ENCODE peak calls at places on chromosomes 3 and 15, in ten cellular contexts. One of them, this sample, is unnamed.
A peak's percentile ranks its signal among the peaks of the same experiment; 100 is the strongest.

GRCh38 chr3:65334045-65334665 is 646.4 kb upstream of the ADAMTS9 start:
- DNase-seq in fibroblast of lung: no peak
- DNase-seq in lung: no peak
- DNase-seq in cardiac fibroblast: peak; percentile 61
- DNase-seq in cardiac muscle cell: peak; percentile 51
- DNase-seq in K562: peak; percentile 1
- DNase-seq in HL-60: no peak
- DNase-seq in adrenal gland: peak; percentile 39
- DNase-seq in uterus: no peak
- DNase-seq in CD8-positive, alpha-beta T cell: no peak
- DNase-seq in this sample: no peak

GRCh38 chr15:70518201-70519003 is 245.0 kb downstream of the UACA start:
- DNase-seq in fibroblast of lung: no peak
- DNase-seq in lung: no peak
- DNase-seq in cardiac fibroblast: no peak
- DNase-seq in cardiac muscle cell: no peak
- DNase-seq in K562: no peak
- DNase-seq in HL-60: no peak
- DNase-seq in adrenal gland: no peak
- DNase-seq in uterus: no peak
- DNase-seq in CD8-positive, alpha-beta T cell: no peak
- DNase-seq in this sample: no peak

GRCh38 chr15:80061581-80061980 is 2.1 kb downstream of the ZFAND6 start:
- DNase-seq in fibroblast of lung: no peak
- DNase-seq in lung: no peak
- DNase-seq in cardiac fibroblast: peak; percentile 18
- DNase-seq in cardiac muscle cell: peak; percentile 21
- DNase-seq in K562: no peak
- DNase-seq in HL-60: no peak
- DNase-seq in adrenal gland: no peak
- DNase-seq in uterus: no peak
- DNase-seq in CD8-positive, alpha-beta T cell: no peak
- DNase-seq in this sample: no peak

GRCh38 chr15:40990789-40991188 is 37.5 kb downstream of the CHAC1 start:
- DNase-seq in fibroblast of lung: no peak
- DNase-seq in lung: no peak
- DNase-seq in cardiac fibroblast: no peak
- DNase-seq in cardiac muscle cell: no peak
- DNase-seq in K562: no peak
- DNase-seq in HL-60: no peak
- DNase-seq in adrenal gland: no peak
- DNase-seq in uterus: no peak
- DNase-seq in CD8-positive, alpha-beta T cell: no peak
- DNase-seq in this sample: no peak

GRCh38 chr15:95994418-95994817 is 336.1 kb upstream of the NR2F2 start:
- DNase-seq in fibroblast of lung: peak; percentile 69
- DNase-seq in lung: no peak
- DNase-seq in cardiac fibroblast: peak; percentile 8
- DNase-seq in cardiac muscle cell: peak; percentile 5
- DNase-seq in K562: no peak
- DNase-seq in HL-60: no peak
- DNase-seq in adrenal gland: no peak
- DNase-seq in uterus: no peak
- DNase-seq in CD8-positive, alpha-beta T cell: no peak
- DNase-seq in this sample: no peak

GRCh38 chr15:45253330-45253729 is 1.3 kb downstream of the SLC28A2 start:
- DNase-seq in fibroblast of lung: no peak
- DNase-seq in lung: no peak
- DNase-seq in cardiac fibroblast: no peak
- DNase-seq in cardiac muscle cell: no peak
- DNase-seq in K562: no peak
- DNase-seq in HL-60: no peak
- DNase-seq in adrenal gland: no peak
- DNase-seq in uterus: no peak
- DNase-seq in CD8-positive, alpha-beta T cell: no peak
- DNase-seq in this sample: no peak

GRCh38 chr3:175346573-175347356 is 487.6 kb downstream of the NAALADL2 start:
- DNase-seq in fibroblast of lung: peak; percentile 98
- DNase-seq in lung: peak; percentile 64
- DNase-seq in cardiac fibroblast: peak; percentile 94
- DNase-seq in cardiac muscle cell: peak; percentile 96
- DNase-seq in K562: no peak
- DNase-seq in HL-60: no peak
- DNase-seq in adrenal gland: peak; percentile 71
- DNase-seq in uterus: peak; percentile 45
- DNase-seq in CD8-positive, alpha-beta T cell: no peak
- DNase-seq in this sample: peak; percentile 66

GRCh38 chr15:33679065-33679464 is 289.2 kb upstream of the CHRM5 start:
- DNase-seq in fibroblast of lung: no peak
- DNase-seq in lung: no peak
- DNase-seq in cardiac fibroblast: no peak
- DNase-seq in cardiac muscle cell: no peak
- DNase-seq in K562: no peak
- DNase-seq in HL-60: no peak
- DNase-seq in adrenal gland: no peak
- DNase-seq in uterus: no peak
- DNase-seq in CD8-positive, alpha-beta T cell: no peak
- DNase-seq in this sample: no peak

GRCh38 chr3:54120657-54121403 is 1.5 kb upstream of the CACNA2D3 start:
- DNase-seq in fibroblast of lung: peak; percentile 13
- DNase-seq in lung: no peak
- DNase-seq in cardiac fibroblast: peak; percentile 23
- DNase-seq in cardiac muscle cell: peak; percentile 32
- DNase-seq in K562: no peak
- DNase-seq in HL-60: no peak
- DNase-seq in adrenal gland: no peak
- DNase-seq in uterus: no peak
- DNase-seq in CD8-positive, alpha-beta T cell: no peak
- DNase-seq in this sample: peak; percentile 38

GRCh38 chr3:182083112-182083511 is 371.4 kb downstream of the SOX2 start:
- DNase-seq in fibroblast of lung: peak; percentile 78
- DNase-seq in lung: no peak
- DNase-seq in cardiac fibroblast: no peak
- DNase-seq in cardiac muscle cell: no peak
- DNase-seq in K562: no peak
- DNase-seq in HL-60: no peak
- DNase-seq in adrenal gland: no peak
- DNase-seq in uterus: no peak
- DNase-seq in CD8-positive, alpha-beta T cell: no peak
- DNase-seq in this sample: no peak

GRCh38 chr15:72421484-72421883 is 23.4 kb downstream of the TMEM202 start:
- DNase-seq in fibroblast of lung: no peak
- DNase-seq in lung: no peak
- DNase-seq in cardiac fibroblast: no peak
- DNase-seq in cardiac muscle cell: peak; percentile 2
- DNase-seq in K562: no peak
- DNase-seq in HL-60: no peak
- DNase-seq in adrenal gland: no peak
- DNase-seq in uterus: no peak
- DNase-seq in CD8-positive, alpha-beta T cell: no peak
- DNase-seq in this sample: no peak

GRCh38 chr3:187342255-187342654 is 25.9 kb upstream of the RTP4 start:
- DNase-seq in fibroblast of lung: no peak
- DNase-seq in lung: no peak
- DNase-seq in cardiac fibroblast: no peak
- DNase-seq in cardiac muscle cell: no peak
- DNase-seq in K562: no peak
- DNase-seq in HL-60: no peak
- DNase-seq in adrenal gland: no peak
- DNase-seq in uterus: no peak
- DNase-seq in CD8-positive, alpha-beta T cell: no peak
- DNase-seq in this sample: no peak

DNA sequence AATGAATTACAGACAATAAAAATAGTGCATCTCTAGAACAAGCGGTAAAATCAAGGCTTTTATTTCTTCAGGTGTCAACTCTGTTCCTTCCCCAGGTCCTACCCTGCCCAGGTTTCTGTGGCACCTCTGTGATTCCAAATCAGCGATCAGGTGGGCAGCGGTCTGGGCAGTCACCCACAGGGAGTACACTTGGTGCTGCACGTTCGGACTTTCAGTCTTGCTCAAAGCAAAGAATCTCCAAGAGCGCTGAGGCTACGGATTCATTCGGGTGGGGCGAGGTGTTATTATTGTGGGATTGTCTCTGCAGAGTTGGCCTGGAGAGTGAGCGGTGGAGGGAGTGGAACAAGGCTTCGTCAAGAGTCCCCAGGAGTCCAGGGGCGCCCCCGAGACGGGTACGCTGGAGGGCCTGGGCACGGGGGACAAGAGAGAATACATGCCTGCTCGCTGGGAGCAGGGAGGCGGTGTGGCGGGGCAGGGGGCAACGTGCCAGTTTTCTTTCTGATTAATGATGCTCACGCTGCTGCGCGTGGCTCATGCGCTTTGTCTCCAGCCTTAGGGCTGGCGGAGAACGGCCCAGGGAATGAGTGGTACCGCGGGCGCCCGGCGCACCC is 580 bp upstream of the ARPP21 start:
- DNase-seq in fibroblast of lung: no peak
- DNase-seq in lung: no peak
- DNase-seq in cardiac fibroblast: no peak
- DNase-seq in cardiac muscle cell: no peak
- DNase-seq in K562: no peak
- DNase-seq in HL-60: no peak
- DNase-seq in adrenal gland: no peak
- DNase-seq in uterus: no peak
- DNase-seq in CD8-positive, alpha-beta T cell: no peak
- DNase-seq in this sample: peak; percentile 4
- H3K4me3 ChIP-seq in fibroblast of lung: no peak overlapping the region
- H3K4me3 ChIP-seq in lung: no peak overlapping the region
- H3K4me3 ChIP-seq in cardiac fibroblast: no peak overlapping the region
- H3K4me3 ChIP-seq in cardiac muscle cell: peak overlapping the region; percentile 50
- H3K4me3 ChIP-seq in K562: no peak overlapping the region
- H3K4me3 ChIP-seq in HL-60: no peak overlapping the region
- H3K4me3 ChIP-seq in adrenal gland: no peak overlapping the region
- H3K4me3 ChIP-seq in uterus: no peak overlapping the region
- H3K4me3 ChIP-seq in CD8-positive, alpha-beta T cell: no peak overlapping the region
- H3K4me3 ChIP-seq in this sample: no peak overlapping the region

DNA sequence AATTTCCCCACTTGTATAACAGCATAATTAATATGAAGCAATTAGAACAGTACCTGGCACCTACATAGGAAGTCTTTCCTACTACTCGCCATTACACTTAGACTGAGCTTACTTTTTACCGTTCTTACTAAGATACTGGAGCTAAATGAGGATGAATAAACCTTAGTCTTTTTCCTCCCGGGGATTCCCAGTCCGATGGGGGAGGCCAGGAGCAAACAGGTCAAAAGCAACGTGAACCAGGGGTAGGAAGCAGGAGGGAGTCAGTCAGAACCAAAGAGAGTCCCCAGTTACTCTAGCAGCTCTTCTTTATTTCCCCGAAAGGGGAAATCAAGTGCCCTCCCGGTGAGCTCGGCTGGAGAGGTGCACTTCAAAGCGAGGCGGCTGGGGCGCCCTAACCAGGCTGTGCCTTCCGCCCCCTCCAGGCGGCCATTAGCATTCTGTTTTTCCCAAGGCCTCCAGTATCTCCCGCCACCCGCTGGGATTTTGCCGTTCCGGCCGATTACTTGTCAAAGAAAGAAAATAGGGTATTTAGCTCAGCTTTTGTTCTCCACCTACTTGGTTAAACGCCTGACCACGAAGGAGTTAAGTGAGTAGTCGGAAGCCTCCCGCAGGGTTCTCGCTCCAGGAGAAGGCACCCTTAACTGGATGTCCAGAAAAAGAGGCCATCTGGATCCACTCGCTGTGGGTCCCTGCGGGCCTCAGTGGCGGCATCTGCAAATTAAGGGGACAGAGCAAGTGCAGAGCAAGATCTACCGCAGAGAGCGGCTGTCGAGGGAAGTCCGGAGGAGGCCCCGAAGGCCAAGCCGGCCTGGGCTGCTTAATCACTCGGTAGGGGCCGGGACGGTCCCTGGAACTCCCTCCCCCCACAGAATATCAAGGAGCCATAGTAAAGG is 6.3 kb upstream of the EOMES start:
- DNase-seq in fibroblast of lung: no peak
- DNase-seq in lung: no peak
- DNase-seq in cardiac fibroblast: no peak
- DNase-seq in cardiac muscle cell: no peak
- DNase-seq in K562: peak; percentile 35
- DNase-seq in HL-60: no peak
- DNase-seq in adrenal gland: no peak
- DNase-seq in uterus: no peak
- DNase-seq in CD8-positive, alpha-beta T cell: no peak
- DNase-seq in this sample: no peak
- TF ChIP-seq CTCF in fibroblast of lung: peak; percentile 11
- TF ChIP-seq CTCF in lung: no peak
- TF ChIP-seq CTCF in cardiac fibroblast: peak; percentile 29
- TF ChIP-seq CTCF in cardiac muscle cell: no peak
- TF ChIP-seq CTCF in K562: no peak
- TF ChIP-seq CTCF in HL-60: no peak
- TF ChIP-seq CTCF in adrenal gland: no peak
- TF ChIP-seq CTCF in uterus: no peak
- TF ChIP-seq CTCF in CD8-positive, alpha-beta T cell: no peak
- TF ChIP-seq CTCF in this sample: peak; percentile 6

DNA sequence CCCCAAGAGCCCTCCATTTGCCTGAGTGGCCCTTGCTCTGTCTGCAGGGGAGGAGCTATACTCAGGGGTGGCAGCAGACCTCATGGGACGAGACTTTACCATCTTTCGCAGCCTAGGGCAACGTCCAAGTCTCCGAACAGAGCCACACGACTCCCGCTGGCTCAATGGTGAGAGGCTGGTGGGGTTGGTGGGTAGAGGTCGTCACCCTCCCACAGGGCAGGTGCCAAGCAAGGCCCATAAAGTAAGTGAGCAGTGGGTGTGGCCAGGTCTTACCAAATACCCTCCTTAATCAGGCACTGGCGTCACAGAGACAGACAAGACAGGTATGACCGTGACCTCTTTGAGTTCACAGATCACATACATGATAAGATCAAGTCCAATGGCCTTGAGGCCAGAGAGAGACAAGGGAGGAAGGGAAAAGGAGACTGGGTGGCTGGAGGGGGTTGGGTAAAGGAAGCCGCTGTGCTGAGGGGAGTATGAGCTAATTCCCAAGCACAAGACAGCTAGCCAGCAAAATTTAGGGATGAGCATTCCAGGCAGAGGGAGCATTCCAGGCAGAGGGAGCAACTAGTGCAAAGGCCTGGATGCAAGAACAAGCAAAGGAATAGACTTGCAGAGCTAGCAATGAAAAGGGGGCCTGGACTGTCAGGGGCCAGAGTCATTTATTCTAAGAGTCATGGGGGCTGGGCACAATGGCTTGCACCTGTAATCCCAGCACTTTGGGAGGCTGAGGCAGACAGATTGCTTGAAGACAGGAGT is 2.5 kb downstream of the SEMA3B start:
- DNase-seq in fibroblast of lung: no peak
- DNase-seq in lung: no peak
- DNase-seq in cardiac fibroblast: no peak
- DNase-seq in cardiac muscle cell: no peak
- DNase-seq in K562: no peak
- DNase-seq in HL-60: no peak
- DNase-seq in adrenal gland: peak; percentile 81
- DNase-seq in uterus: no peak
- DNase-seq in CD8-positive, alpha-beta T cell: no peak
- DNase-seq in this sample: no peak
- H3K4me3 ChIP-seq in fibroblast of lung: no peak overlapping the region
- H3K4me3 ChIP-seq in lung: no peak overlapping the region
- H3K4me3 ChIP-seq in cardiac fibroblast: no peak overlapping the region
- H3K4me3 ChIP-seq in cardiac muscle cell: no peak overlapping the region
- H3K4me3 ChIP-seq in K562: no peak overlapping the region
- H3K4me3 ChIP-seq in HL-60: no peak overlapping the region
- H3K4me3 ChIP-seq in adrenal gland: no peak overlapping the region
- H3K4me3 ChIP-seq in uterus: no peak overlapping the region
- H3K4me3 ChIP-seq in CD8-positive, alpha-beta T cell: no peak overlapping the region
- H3K4me3 ChIP-seq in this sample: no peak overlapping the region

GRCh38 chr3:157065201-157065600 is 94.7 kb downstream of the CCNL1 start:
- DNase-seq in fibroblast of lung: no peak
- DNase-seq in lung: no peak
- DNase-seq in cardiac fibroblast: no peak
- DNase-seq in cardiac muscle cell: no peak
- DNase-seq in K562: no peak
- DNase-seq in HL-60: no peak
- DNase-seq in adrenal gland: no peak
- DNase-seq in uterus: no peak
- DNase-seq in CD8-positive, alpha-beta T cell: no peak
- DNase-seq in this sample: no peak
- TF ChIP-seq CTCF in fibroblast of lung: no peak
- TF ChIP-seq CTCF in lung: no peak
- TF ChIP-seq CTCF in cardiac fibroblast: no peak
- TF ChIP-seq CTCF in cardiac muscle cell: no peak
- TF ChIP-seq CTCF in K562: no peak
- TF ChIP-seq CTCF in HL-60: no peak
- TF ChIP-seq CTCF in adrenal gland: no peak
- TF ChIP-seq CTCF in uterus: no peak
- TF ChIP-seq CTCF in CD8-positive, alpha-beta T cell: no peak
- TF ChIP-seq CTCF in this sample: no peak

This sample was measured in BE2C.